ENCODE peak calls at places on chromosomes 11 and 22, in six cellular contexts. Z is sigmoid colon; G is CD8-positive, alpha-beta T cell; E is kidney; D is brain microvascular endothelial cell; N is AG10803. Y is an unnamed sample.

GRCh38 chr11:18775492-18776292 is 15.9 kb downstream of the PTPN5 start:
- DNase-seq in Z (no peak), G (peak), E (peak), D (peak), N (peak), Y (peak)

GRCh38 chr11:2929880-2930704 is 872 bp upstream of the PHLDA2 start:
- DNase-seq in Z (peak), G (peak), E (peak), D (peak), N (peak), Y (peak)

GRCh38 chr11:22878604-22879003 is 18.3 kb upstream of the CCDC179 start:
- DNase-seq in Z (no peak), G (no peak), E (no peak), D (no peak), N (no peak), Y (no peak)

GRCh38 chr11:82384308-82384707 is 349.4 kb downstream of the FAM181B start:
- DNase-seq in Z (no peak), G (no peak), E (no peak), D (no peak), N (no peak), Y (no peak)

GRCh38 chr22:41532908-41533825 is 11.1 kb downstream of the POLR3H start:
- DNase-seq in Z (peak), G (peak), E (peak), D (peak), N (peak), Y (peak)

GRCh38 chr11:11400635-11401232 is 47.7 kb upstream of the CSNK2A3 start:
- DNase-seq in Z (no peak), G (no peak), E (no peak), D (no peak), N (no peak), Y (no peak)

GRCh38 chr22:37331811-37332536 is 49.7 kb downstream of the CYTH4 start:
- DNase-seq in Z (no peak), G (no peak), E (no peak), D (no peak), N (no peak), Y (no peak)

GRCh38 chr11:123549901-123550619 is 104.4 kb downstream of the SCN3B start:
- DNase-seq in Z (no peak), G (no peak), E (no peak), D (peak), N (no peak), Y (no peak)

GRCh38 chr11:94526645-94527438 is 14.6 kb downstream of the C11orf97 start:
- DNase-seq in Z (no peak), G (no peak), E (no peak), D (no peak), N (no peak), Y (no peak)

GRCh38 chr11:95922536-95923440 is 1.1 kb downstream of the MTMR2 start:
- DNase-seq in Z (no peak), G (no peak), E (no peak), D (no peak), N (peak), Y (peak)

GRCh38 chr11:130599073-130599654 is 150.7 kb downstream of the ADAMTS15 start:
- DNase-seq in Z (peak), G (no peak), E (peak), D (no peak), N (peak), Y (peak)

GRCh38 chr11:109815529-109816105 is 277.6 kb upstream of the ZC3H12C start:
- DNase-seq in Z (no peak), G (no peak), E (no peak), D (no peak), N (no peak), Y (no peak)

GRCh38 chr11:111331711-111332479 is 33.5 kb downstream of the POU2AF3 start:
- DNase-seq in Z (peak), G (no peak), E (no peak), D (no peak), N (peak), Y (peak)

GRCh38 chr11:129637983-129638776 is 177.5 kb upstream of the TMEM45B start:
- DNase-seq in Z (no peak), G (no peak), E (no peak), D (no peak), N (no peak), Y (no peak)

GRCh38 chr22:21038405-21038804 is 6.0 kb upstream of the SLC7A4 start:
- DNase-seq in Z (no peak), G (no peak), E (no peak), D (no peak), N (peak), Y (peak)

GRCh38 chr11:17579451-17579850 is 32.4 kb downstream of the OTOG start:
- DNase-seq in Z (no peak), G (no peak), E (peak), D (no peak), N (no peak), Y (no peak)

GRCh38 chr11:78230161-78230877 is 41.6 kb downstream of the USP35 start:
- DNase-seq in Z (no peak), G (no peak), E (no peak), D (no peak), N (no peak), Y (no peak)

GRCh38 chr11:111220716-111221115 is 24.8 kb upstream of the POU2AF2 start:
- DNase-seq in Z (no peak), G (no peak), E (no peak), D (no peak), N (no peak), Y (peak)

GRCh38 chr11:980438-981365 is 55.0 kb downstream of the AP2A2 start:
- DNase-seq in Z (no peak), G (no peak), E (no peak), D (no peak), N (peak), Y (peak)
- TF ChIP-seq CTCF in Z (no peak), G (no peak), E (no peak), D (no peak), N (peak), Y (peak)

GRCh38 chr11:43812471-43812870 is 68.2 kb upstream of the ALKBH3 start:
- DNase-seq in Z (no peak), G (no peak), E (no peak), D (no peak), N (no peak), Y (no peak)
- TF ChIP-seq CTCF in Z (no peak), G (no peak), E (no peak), D (no peak), N (no peak), Y (no peak)

GRCh38 chr22:50141891-50142363 is 28.6 kb upstream of the PANX2 start:
- DNase-seq in Z (peak), G (no peak), E (no peak), D (no peak), N (no peak), Y (no peak)
- TF ChIP-seq CTCF in Z (no peak), G (no peak), E (no peak), D (peak), N (no peak), Y (peak)

GRCh38 chr11:75574698-75575265 is 12.7 kb downstream of the SERPINH1 start:
- DNase-seq in Z (no peak), G (no peak), E (no peak), D (no peak), N (peak), Y (no peak)
- TF ChIP-seq CTCF in Z (peak), G (no peak), E (peak), D (peak), N (peak), Y (peak)

DNA sequence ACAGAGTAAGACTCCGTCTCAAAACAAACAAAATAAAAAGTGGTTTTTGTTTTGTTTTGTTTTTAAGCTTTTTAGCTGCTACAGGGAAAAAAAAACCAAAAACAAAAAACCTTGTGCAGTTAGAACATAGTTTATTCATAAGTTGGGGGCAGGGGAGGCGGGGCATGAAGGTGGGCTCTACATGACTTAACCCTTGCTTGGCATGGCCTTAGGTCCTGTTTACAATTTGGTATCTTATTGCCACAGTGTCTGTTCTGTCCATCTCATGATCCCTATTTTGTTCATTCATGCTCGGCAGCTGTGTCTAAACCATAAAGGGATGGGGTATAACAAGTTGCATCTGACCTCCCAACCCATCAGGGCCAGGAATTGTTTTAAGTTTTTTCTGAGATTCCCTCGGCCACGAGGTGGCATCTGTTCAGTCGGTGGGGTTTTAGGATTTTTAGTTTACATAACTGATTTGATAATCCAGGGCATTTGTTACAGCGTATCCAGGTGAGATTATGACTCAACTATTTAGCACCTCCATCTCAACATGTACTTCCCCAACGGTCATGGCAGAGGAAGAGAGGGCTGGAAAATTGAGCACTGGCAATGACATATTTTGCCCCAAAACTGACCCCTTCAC is 6.9 kb downstream of the AP5B1 start:
- DNase-seq in Z (peak), G (no peak), E (no peak), D (no peak), N (no peak), Y (no peak)
- TF ChIP-seq CTCF in Z (no peak), G (no peak), E (no peak), D (peak), N (peak), Y (no peak)

GRCh38 chr22:38724926-38725571 is 19.3 kb downstream of the GTPBP1 start:
- DNase-seq in Z (peak), G (peak), E (no peak), D (peak), N (peak), Y (peak)
- TF ChIP-seq CTCF in Z (no peak), G (peak), E (peak), D (peak), N (peak), Y (peak)

GRCh38 chr11:8265681-8266241 is 2.1 kb upstream of the LMO1 start:
- DNase-seq in Z (peak), G (no peak), E (peak), D (no peak), N (no peak), Y (no peak)
- TF ChIP-seq CTCF in Z (no peak), G (no peak), E (no peak), D (peak), N (peak), Y (peak)

GRCh38 chr22:50340157-50340879 is 2.8 kb upstream of the PPP6R2 start:
- DNase-seq in Z (no peak), G (no peak), E (no peak), D (no peak), N (peak), Y (no peak)

GRCh38 chr22:50346415-50346945 is 3.4 kb downstream of the PPP6R2 start:
- DNase-seq in Z (no peak), G (peak), E (peak), D (no peak), N (no peak), Y (no peak)

GRCh38 chr22:50343541-50343935 is 411 bp downstream of the PPP6R2 start:
- DNase-seq in Z (no peak), G (peak), E (no peak), D (no peak), N (no peak), Y (no peak)

GRCh38 chr22:50341977-50342650 is 1.0 kb upstream of the PPP6R2 start:
- DNase-seq in Z (peak), G (peak), E (peak), D (peak), N (peak), Y (peak)

GRCh38 chr22:50342651-50343540 is at the start of gene PPP6R2:
- DNase-seq in Z (peak), G (peak), E (peak), D (peak), N (peak), Y (peak)
- TF ChIP-seq CTCF in Z (peak), G (peak), E (no peak), D (no peak), N (no peak), Y (no peak)

GRCh38 chr11:106231591-106231990 is 154.1 kb downstream of the AASDHPPT start:
- DNase-seq in Z (no peak), G (no peak), E (no peak), D (no peak), N (peak), Y (peak)
- TF ChIP-seq CTCF in Z (no peak), G (no peak), E (no peak), D (peak), N (peak), Y (peak)

DNA sequence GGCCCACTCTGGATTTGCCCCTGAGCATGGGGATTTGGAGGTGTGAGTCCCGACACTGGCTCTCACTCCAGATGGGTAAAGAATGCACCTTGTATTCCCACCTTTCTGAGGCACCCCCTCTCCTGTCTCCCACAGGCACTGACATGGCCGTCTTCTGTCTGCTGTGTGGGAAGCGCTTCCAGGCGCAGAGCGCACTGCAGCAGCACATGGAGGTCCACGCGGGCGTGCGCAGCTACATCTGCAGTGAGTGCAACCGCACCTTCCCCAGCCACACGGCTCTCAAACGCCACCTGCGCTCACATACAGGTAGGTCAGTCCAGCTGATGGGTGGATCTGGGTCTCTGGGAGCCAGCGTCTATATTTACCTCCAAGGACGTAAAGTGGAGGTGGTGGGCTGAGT is 54.2 kb upstream of the NNMT start:
- DNase-seq in Z (peak), G (no peak), E (no peak), D (no peak), N (no peak), Y (no peak)
- TF ChIP-seq CTCF in Z (no peak), G (no peak), E (no peak), D (no peak), N (no peak), Y (no peak)

Y was measured in astrocyte of the spinal cord.